ENCODE peak calls at places on chromosomes 1 and 21, in eight cellular contexts. C is RKO, P is COLO829, B is MCF 10A, A is NCI-H1417, S is epithelial cell of prostate, O is hippocampal formation, Z is A549. L is an unnamed sample.

GRCh38 chr1:29806646-29807319 is 570.5 kb downstream of the PTPRU start:
- DNase-seq in Z (no peak), B (no peak), S (no peak), C (no peak), A (no peak), P (no peak), O (no peak), L (no peak)

GRCh38 chr1:204125759-204126351 is 26.0 kb downstream of the ETNK2 start:
- DNase-seq in Z (no peak), B (no peak), A (no peak), O (no peak), S (no peak), P (no peak), C (no peak), L (no peak)

GRCh38 chr1:210746024-210746423 is 387.9 kb downstream of the KCNH1 start:
- DNase-seq in C (no peak), P (no peak), O (no peak), S (no peak), B (peak), Z (no peak), A (no peak), L (no peak)

GRCh38 chr1:212638419-212639151 is 30.0 kb downstream of the ATF3 start:
- DNase-seq in B (no peak), A (no peak), O (no peak), Z (no peak), P (no peak), C (no peak), S (no peak), L (no peak)

GRCh38 chr21:37792046-37792445 is 124.2 kb downstream of the KCNJ6 start:
- DNase-seq in P (no peak), S (no peak), C (no peak), A (no peak), O (no peak), B (no peak), Z (no peak), L (no peak)

GRCh38 chr1:202069670-202070069 is 53.0 kb upstream of the GPR37L1 start:
- DNase-seq in A (peak), Z (no peak), P (no peak), C (no peak), B (no peak), S (no peak), O (no peak), L (no peak)

GRCh38 chr1:234743866-234744581 is 134.0 kb upstream of the IRF2BP2 start:
- DNase-seq in B (no peak), A (peak), C (no peak), P (peak), O (no peak), S (no peak), Z (no peak), L (no peak)

GRCh38 chr1:27006683-27007082 is 6.0 kb downstream of the TENT5B start:
- DNase-seq in P (no peak), A (no peak), S (no peak), O (no peak), C (no peak), B (no peak), Z (no peak), L (no peak)

GRCh38 chr1:59570524-59570923 is 244.2 kb upstream of the HOOK1 start:
- DNase-seq in O (no peak), S (no peak), B (no peak), A (no peak), P (no peak), Z (no peak), C (no peak), L (no peak)

GRCh38 chr1:186078245-186078644 is 296.8 kb downstream of the TPR start:
- DNase-seq in C (no peak), P (peak), A (no peak), B (no peak), S (no peak), O (no peak), Z (no peak), L (no peak)

GRCh38 chr1:226149806-226150205 is 36.7 kb downstream of the ACBD3 start:
- DNase-seq in P (peak), B (peak), C (peak), A (no peak), S (no peak), O (no peak), Z (no peak), L (no peak)

GRCh38 chr1:240117202-240117769 is 25.6 kb downstream of the FMN2 start:
- DNase-seq in B (no peak), C (no peak), A (peak), O (no peak), Z (no peak), P (no peak), S (no peak), L (no peak)

GRCh38 chr1:52288286-52288685 is 77.7 kb downstream of the CC2D1B start:
- DNase-seq in O (no peak), Z (no peak), B (no peak), P (no peak), S (no peak), C (peak), A (no peak), L (no peak)

GRCh38 chr1:23215751-23216449 is 1.4 kb downstream of the HTR1D start:
- DNase-seq in P (no peak), O (no peak), S (no peak), Z (no peak), C (no peak), B (no peak), A (no peak), L (no peak)

GRCh38 chr21:41432567-41433460 is 6.8 kb downstream of the MX1 start:
- DNase-seq in Z (no peak), A (no peak), P (no peak), S (no peak), B (no peak), O (no peak), C (no peak), L (no peak)

GRCh38 chr1:198206292-198206691 is 49.5 kb downstream of the NEK7 start:
- DNase-seq in O (no peak), Z (no peak), B (no peak), C (no peak), A (no peak), S (no peak), P (no peak), L (no peak)

GRCh38 chr1:8402109-8402704 is 84.3 kb downstream of the SLC45A1 start:
- DNase-seq in Z (no peak), A (no peak), P (no peak), B (no peak), S (no peak), O (no peak), C (no peak), L (no peak)

GRCh38 chr1:24903011-24903461 is 27.0 kb downstream of the RUNX3 start:
- DNase-seq in Z (no peak), A (no peak), S (no peak), C (no peak), P (no peak), B (no peak), O (no peak), L (no peak)

GRCh38 chr1:51768971-51769601 is 109.4 kb downstream of the NRDC start:
- DNase-seq in Z (peak), P (peak), O (no peak), S (no peak), A (peak), C (peak), B (peak), L (no peak)

GRCh38 chr1:31764307-31765040 is at the start of gene ADGRB2:
- DNase-seq in B (no peak), C (no peak), O (peak), A (peak), Z (no peak), P (no peak), S (no peak), L (no peak)

L was measured in anterior cingulate cortex.